ENCODE peak calls at places on chromosomes 13 and 19, in nine cellular contexts. One of them, this sample, is unnamed.

GRCh38 chr19:32415246-32415645 is 9.7 kb downstream of the DPY19L3 start:
- DNase-seq in iPS-NIHi11: no peak
- DNase-seq in anterior cingulate cortex: no peak
- DNase-seq in lower leg skin: no peak
- DNase-seq in NCI-H1694 treated with DMSO at 0.1 percent for 48 hours: no peak
- DNase-seq in stimulated activated CD4-positive, alpha-beta T cell treated with anti-CD3 and anti-CD28 coated beads, Interleukin-4, amount 100 ng/mL, for 48 hours: no peak
- DNase-seq in Daoy: no peak
- DNase-seq in A549: no peak
- DNase-seq in IMR-90: no peak
- DNase-seq in this sample: no peak

GRCh38 chr19:10922638-10923014 is 5.8 kb downstream of the YIPF2 start:
- DNase-seq in iPS-NIHi11: no peak
- DNase-seq in anterior cingulate cortex: no peak
- DNase-seq in lower leg skin: no peak
- DNase-seq in NCI-H1694 treated with DMSO at 0.1 percent for 48 hours: no peak
- DNase-seq in stimulated activated CD4-positive, alpha-beta T cell treated with anti-CD3 and anti-CD28 coated beads, Interleukin-4, amount 100 ng/mL, for 48 hours: no peak
- DNase-seq in Daoy: no peak
- DNase-seq in A549: no peak
- DNase-seq in IMR-90: no peak
- DNase-seq in this sample: no peak

GRCh38 chr19:40829205-40829604 is 21.0 kb downstream of the CYP2A6 start:
- DNase-seq in iPS-NIHi11: no peak
- DNase-seq in anterior cingulate cortex: no peak
- DNase-seq in lower leg skin: peak
- DNase-seq in NCI-H1694 treated with DMSO at 0.1 percent for 48 hours: no peak
- DNase-seq in stimulated activated CD4-positive, alpha-beta T cell treated with anti-CD3 and anti-CD28 coated beads, Interleukin-4, amount 100 ng/mL, for 48 hours: no peak
- DNase-seq in Daoy: no peak
- DNase-seq in A549: no peak
- DNase-seq in IMR-90: no peak
- DNase-seq in this sample: no peak

GRCh38 chr19:29753190-29753933 is 38.3 kb upstream of the C19orf12 start:
- DNase-seq in iPS-NIHi11: peak
- DNase-seq in anterior cingulate cortex: no peak
- DNase-seq in lower leg skin: no peak
- DNase-seq in NCI-H1694 treated with DMSO at 0.1 percent for 48 hours: no peak
- DNase-seq in stimulated activated CD4-positive, alpha-beta T cell treated with anti-CD3 and anti-CD28 coated beads, Interleukin-4, amount 100 ng/mL, for 48 hours: no peak
- DNase-seq in Daoy: no peak
- DNase-seq in A549: no peak
- DNase-seq in IMR-90: no peak
- DNase-seq in this sample: no peak

GRCh38 chr19:17835182-17836006 is 12.4 kb downstream of the JAK3 start:
- DNase-seq in iPS-NIHi11: no peak
- DNase-seq in anterior cingulate cortex: no peak
- DNase-seq in lower leg skin: no peak
- DNase-seq in NCI-H1694 treated with DMSO at 0.1 percent for 48 hours: no peak
- DNase-seq in stimulated activated CD4-positive, alpha-beta T cell treated with anti-CD3 and anti-CD28 coated beads, Interleukin-4, amount 100 ng/mL, for 48 hours: no peak
- DNase-seq in Daoy: no peak
- DNase-seq in A549: no peak
- DNase-seq in IMR-90: no peak
- DNase-seq in this sample: no peak

GRCh38 chr19:39170398-39171231 is 26.1 kb upstream of the NCCRP1 start:
- DNase-seq in iPS-NIHi11: no peak
- DNase-seq in anterior cingulate cortex: no peak
- DNase-seq in lower leg skin: no peak
- DNase-seq in NCI-H1694 treated with DMSO at 0.1 percent for 48 hours: no peak
- DNase-seq in stimulated activated CD4-positive, alpha-beta T cell treated with anti-CD3 and anti-CD28 coated beads, Interleukin-4, amount 100 ng/mL, for 48 hours: no peak
- DNase-seq in Daoy: no peak
- DNase-seq in A549: no peak
- DNase-seq in IMR-90: no peak
- DNase-seq in this sample: no peak

GRCh38 chr13:93217701-93218100 is 8.9 kb upstream of the GPC6 start:
- DNase-seq in iPS-NIHi11: no peak
- DNase-seq in anterior cingulate cortex: no peak
- DNase-seq in lower leg skin: no peak
- DNase-seq in NCI-H1694 treated with DMSO at 0.1 percent for 48 hours: peak
- DNase-seq in stimulated activated CD4-positive, alpha-beta T cell treated with anti-CD3 and anti-CD28 coated beads, Interleukin-4, amount 100 ng/mL, for 48 hours: no peak
- DNase-seq in Daoy: no peak
- DNase-seq in A549: no peak
- DNase-seq in IMR-90: no peak
- DNase-seq in this sample: no peak

GRCh38 chr13:25691654-25692053 is 319.9 kb downstream of the ATP8A2 start:
- DNase-seq in iPS-NIHi11: no peak
- DNase-seq in anterior cingulate cortex: no peak
- DNase-seq in lower leg skin: no peak
- DNase-seq in NCI-H1694 treated with DMSO at 0.1 percent for 48 hours: no peak
- DNase-seq in stimulated activated CD4-positive, alpha-beta T cell treated with anti-CD3 and anti-CD28 coated beads, Interleukin-4, amount 100 ng/mL, for 48 hours: no peak
- DNase-seq in Daoy: no peak
- DNase-seq in A549: no peak
- DNase-seq in IMR-90: no peak
- DNase-seq in this sample: no peak

GRCh38 chr13:50213526-50213925 is 198.3 kb downstream of the KCNRG start:
- DNase-seq in iPS-NIHi11: no peak
- DNase-seq in anterior cingulate cortex: no peak
- DNase-seq in lower leg skin: no peak
- DNase-seq in NCI-H1694 treated with DMSO at 0.1 percent for 48 hours: no peak
- DNase-seq in stimulated activated CD4-positive, alpha-beta T cell treated with anti-CD3 and anti-CD28 coated beads, Interleukin-4, amount 100 ng/mL, for 48 hours: no peak
- DNase-seq in Daoy: no peak
- DNase-seq in A549: no peak
- DNase-seq in IMR-90: no peak
- DNase-seq in this sample: no peak

GRCh38 chr13:39244561-39245230 is 206.4 kb downstream of the NHLRC3 start:
- DNase-seq in iPS-NIHi11: no peak
- DNase-seq in anterior cingulate cortex: no peak
- DNase-seq in lower leg skin: no peak
- DNase-seq in NCI-H1694 treated with DMSO at 0.1 percent for 48 hours: no peak
- DNase-seq in stimulated activated CD4-positive, alpha-beta T cell treated with anti-CD3 and anti-CD28 coated beads, Interleukin-4, amount 100 ng/mL, for 48 hours: no peak
- DNase-seq in Daoy: no peak
- DNase-seq in A549: no peak
- DNase-seq in IMR-90: no peak
- DNase-seq in this sample: no peak

GRCh38 chr13:22061371-22061805 is 390.5 kb downstream of the FGF9 start:
- DNase-seq in iPS-NIHi11: no peak
- DNase-seq in anterior cingulate cortex: no peak
- DNase-seq in lower leg skin: no peak
- DNase-seq in NCI-H1694 treated with DMSO at 0.1 percent for 48 hours: no peak
- DNase-seq in stimulated activated CD4-positive, alpha-beta T cell treated with anti-CD3 and anti-CD28 coated beads, Interleukin-4, amount 100 ng/mL, for 48 hours: peak
- DNase-seq in Daoy: no peak
- DNase-seq in A549: no peak
- DNase-seq in IMR-90: no peak
- DNase-seq in this sample: no peak

GRCh38 chr19:48560095-48560530 is 8.1 kb downstream of the SULT2B1 start:
- DNase-seq in iPS-NIHi11: peak
- DNase-seq in anterior cingulate cortex: no peak
- DNase-seq in lower leg skin: no peak
- DNase-seq in NCI-H1694 treated with DMSO at 0.1 percent for 48 hours: no peak
- DNase-seq in stimulated activated CD4-positive, alpha-beta T cell treated with anti-CD3 and anti-CD28 coated beads, Interleukin-4, amount 100 ng/mL, for 48 hours: no peak
- DNase-seq in Daoy: no peak
- DNase-seq in A549: peak
- DNase-seq in IMR-90: no peak
- DNase-seq in this sample: no peak

GRCh38 chr19:41420101-41420880 is 6.9 kb downstream of the B3GNT8 start:
- DNase-seq in iPS-NIHi11: no peak
- DNase-seq in anterior cingulate cortex: no peak
- DNase-seq in lower leg skin: no peak
- DNase-seq in NCI-H1694 treated with DMSO at 0.1 percent for 48 hours: no peak
- DNase-seq in stimulated activated CD4-positive, alpha-beta T cell treated with anti-CD3 and anti-CD28 coated beads, Interleukin-4, amount 100 ng/mL, for 48 hours: no peak
- DNase-seq in Daoy: no peak
- DNase-seq in A549: no peak
- DNase-seq in IMR-90: no peak
- DNase-seq in this sample: no peak

GRCh38 chr19:40578442-40578908 is 1.8 kb downstream of the SHKBP1 start:
- DNase-seq in iPS-NIHi11: peak
- DNase-seq in anterior cingulate cortex: peak
- DNase-seq in lower leg skin: no peak
- DNase-seq in NCI-H1694 treated with DMSO at 0.1 percent for 48 hours: no peak
- DNase-seq in stimulated activated CD4-positive, alpha-beta T cell treated with anti-CD3 and anti-CD28 coated beads, Interleukin-4, amount 100 ng/mL, for 48 hours: no peak
- DNase-seq in Daoy: no peak
- DNase-seq in A549: peak
- DNase-seq in IMR-90: peak
- DNase-seq in this sample: no peak

GRCh38 chr13:79796116-79796515 is 315.2 kb downstream of the NDFIP2 start:
- DNase-seq in iPS-NIHi11: no peak
- DNase-seq in anterior cingulate cortex: no peak
- DNase-seq in lower leg skin: no peak
- DNase-seq in NCI-H1694 treated with DMSO at 0.1 percent for 48 hours: peak
- DNase-seq in stimulated activated CD4-positive, alpha-beta T cell treated with anti-CD3 and anti-CD28 coated beads, Interleukin-4, amount 100 ng/mL, for 48 hours: no peak
- DNase-seq in Daoy: no peak
- DNase-seq in A549: no peak
- DNase-seq in IMR-90: no peak
- DNase-seq in this sample: no peak

GRCh38 chr13:46698910-46699460 is 98.0 kb downstream of the ESD start:
- DNase-seq in iPS-NIHi11: no peak
- DNase-seq in anterior cingulate cortex: no peak
- DNase-seq in lower leg skin: no peak
- DNase-seq in NCI-H1694 treated with DMSO at 0.1 percent for 48 hours: no peak
- DNase-seq in stimulated activated CD4-positive, alpha-beta T cell treated with anti-CD3 and anti-CD28 coated beads, Interleukin-4, amount 100 ng/mL, for 48 hours: no peak
- DNase-seq in Daoy: no peak
- DNase-seq in A549: no peak
- DNase-seq in IMR-90: peak
- DNase-seq in this sample: no peak

GRCh38 chr13:25860862-25861261 is 191.0 kb downstream of the SHISA2 start:
- DNase-seq in iPS-NIHi11: no peak
- DNase-seq in anterior cingulate cortex: no peak
- DNase-seq in lower leg skin: no peak
- DNase-seq in NCI-H1694 treated with DMSO at 0.1 percent for 48 hours: no peak
- DNase-seq in stimulated activated CD4-positive, alpha-beta T cell treated with anti-CD3 and anti-CD28 coated beads, Interleukin-4, amount 100 ng/mL, for 48 hours: no peak
- DNase-seq in Daoy: peak
- DNase-seq in A549: no peak
- DNase-seq in IMR-90: peak
- DNase-seq in this sample: no peak

GRCh38 chr19:5851302-5851701 is at the start of gene FUT3:
- DNase-seq in iPS-NIHi11: no peak
- DNase-seq in anterior cingulate cortex: no peak
- DNase-seq in lower leg skin: no peak
- DNase-seq in NCI-H1694 treated with DMSO at 0.1 percent for 48 hours: no peak
- DNase-seq in stimulated activated CD4-positive, alpha-beta T cell treated with anti-CD3 and anti-CD28 coated beads, Interleukin-4, amount 100 ng/mL, for 48 hours: no peak
- DNase-seq in Daoy: no peak
- DNase-seq in A549: no peak
- DNase-seq in IMR-90: no peak
- DNase-seq in this sample: no peak

GRCh38 chr13:98900442-98900841 is 77.4 kb downstream of the DOCK9 start:
- DNase-seq in iPS-NIHi11: no peak
- DNase-seq in anterior cingulate cortex: no peak
- DNase-seq in lower leg skin: no peak
- DNase-seq in NCI-H1694 treated with DMSO at 0.1 percent for 48 hours: no peak
- DNase-seq in stimulated activated CD4-positive, alpha-beta T cell treated with anti-CD3 and anti-CD28 coated beads, Interleukin-4, amount 100 ng/mL, for 48 hours: no peak
- DNase-seq in Daoy: no peak
- DNase-seq in A549: no peak
- DNase-seq in IMR-90: no peak
- DNase-seq in this sample: no peak